ENCODE peak calls at places on chromosomes 3 and 15, in six cellular contexts. P is cardiac fibroblast, K is breast epithelium, W is Ammon's horn, N is DMS153, X is lower lobe of right lung. O is an unnamed sample.

GRCh38 chr15:51192560-51193280 is 98.0 kb upstream of the TNFAIP8L3 start:
- DNase-seq in P (peak), N (peak), K (peak), W (peak), X (peak), O (peak)

GRCh38 chr3:194806991-194807685 is 121.5 kb downstream of the FAM43A start:
- DNase-seq in N (no peak), X (no peak), P (peak), K (no peak), W (no peak), O (no peak)

GRCh38 chr15:60535743-60536142 is 56.8 kb upstream of the ICE2 start:
- DNase-seq in P (peak), N (no peak), W (no peak), X (no peak), K (no peak), O (no peak)

GRCh38 chr3:95343228-95343627 is 1280.4 kb downstream of the NSUN3 start:
- DNase-seq in N (no peak), X (no peak), K (no peak), P (no peak), W (no peak), O (no peak)

GRCh38 chr3:137906985-137907649 is 102.8 kb upstream of the CLDN18 start:
- DNase-seq in W (no peak), X (no peak), K (no peak), P (no peak), N (no peak), O (no peak)

GRCh38 chr3:149613988-149614387 is 43.8 kb downstream of the WWTR1 start:
- DNase-seq in K (no peak), N (no peak), X (no peak), P (no peak), W (no peak), O (no peak)

GRCh38 chr3:73746610-73747009 is 121.9 kb upstream of the PDZRN3 start:
- DNase-seq in X (no peak), K (no peak), N (no peak), W (no peak), P (no peak), O (no peak)

GRCh38 chr3:4493931-4494806 is 1.0 kb downstream of the ITPR1 start:
- DNase-seq in K (peak), W (peak), N (no peak), X (peak), P (peak), O (no peak)

GRCh38 chr3:124565013-124565412 is 165.2 kb upstream of the UMPS start:
- DNase-seq in X (peak), K (peak), W (peak), N (peak), P (peak), O (peak)

GRCh38 chr15:68126415-68126814 is 72.3 kb downstream of the PIAS1 start:
- DNase-seq in P (no peak), W (no peak), X (peak), K (no peak), N (no peak), O (no peak)

O was measured in mesothelial cell of epicardium.